ENCODE peak calls at places on chromosomes 1 and 21, in ten cellular contexts. E is stomach, I is IMR-90, J is heart left ventricle, Y is HCT116, H is ovary, N is prostate gland, C is gastrocnemius medialis, W is esophagus squamous epithelium, D is right lobe of liver. A is an unnamed sample.

GRCh38 chr1:40438391-40439015 is 11.8 kb upstream of the ZFP69B start:
- DNase-seq in Y (no peak), N (no peak), D (no peak), W (no peak), C (no peak), H (no peak), J (no peak), I (peak; percentile 16), E (no peak), A (no peak)

GRCh38 chr1:92478393-92478792 is 8.3 kb downstream of the GFI1 start:
- DNase-seq in Y (no peak), H (no peak), W (no peak), N (no peak), C (no peak), J (no peak), I (peak; percentile 25), E (no peak), D (no peak), A (no peak)

GRCh38 chr1:109927908-109928307 is 17.3 kb downstream of the CSF1 start:
- DNase-seq in W (no peak), J (peak; percentile 90), D (peak; percentile 84), C (peak; percentile 71), E (peak; percentile 70), N (peak; percentile 56), H (peak; percentile 88), I (peak; percentile 76), Y (no peak), A (peak; percentile 82)

GRCh38 chr21:15725949-15726348 is 3.8 kb upstream of the USP25 start:
- DNase-seq in D (no peak), Y (no peak), J (no peak), W (no peak), N (no peak), I (no peak), H (no peak), C (no peak), E (no peak), A (no peak)

GRCh38 chr1:205493241-205494085 is 11.0 kb upstream of the CDK18 start:
- DNase-seq in D (no peak), W (no peak), Y (no peak), C (no peak), J (peak; percentile 57), N (no peak), E (peak; percentile 28), I (peak; percentile 56), H (peak; percentile 68), A (no peak)

GRCh38 chr1:19484793-19485361 is 462 bp downstream of the CAPZB start:
- DNase-seq in Y (no peak), C (no peak), H (no peak), J (no peak), I (no peak), D (no peak), N (no peak), E (no peak), W (no peak), A (no peak)

GRCh38 chr1:41892211-41892840 is 26.4 kb downstream of the HIVEP3 start:
- DNase-seq in I (no peak), C (no peak), E (no peak), W (no peak), D (no peak), N (no peak), H (no peak), Y (no peak), J (no peak), A (no peak)

GRCh38 chr1:207186503-207186902 is 82.5 kb downstream of the C4BPA start:
- DNase-seq in Y (no peak), W (no peak), E (no peak), D (no peak), I (no peak), H (no peak), N (no peak), J (no peak), C (no peak), A (no peak)

GRCh38 chr1:171841931-171842723 is 829 bp downstream of the DNM3 start:
- DNase-seq in E (no peak), D (no peak), Y (no peak), C (no peak), W (no peak), J (peak; percentile 29), I (no peak), H (peak; percentile 28), N (no peak), A (no peak)

GRCh38 chr1:67850151-67850551 is 16.9 kb upstream of the GNG12 start:
- DNase-seq in H (peak; percentile 26), J (no peak), W (no peak), I (peak; percentile 60), Y (peak; percentile 35), C (no peak), E (no peak), N (no peak), D (no peak), A (no peak)

GRCh38 chr21:44899768-44900558 is 20.7 kb downstream of the ITGB2 start:
- DNase-seq in D (peak; percentile 19), J (peak; percentile 24), W (no peak), E (no peak), I (no peak), C (no peak), N (no peak), Y (no peak), H (no peak), A (no peak)

GRCh38 chr1:202046227-202046626 is 35.8 kb downstream of the ELF3 start:
- DNase-seq in N (peak; percentile 94), E (peak; percentile 97), C (no peak), W (no peak), Y (no peak), J (no peak), I (no peak), D (peak; percentile 74), H (no peak), A (peak; percentile 95)
- TF ChIP-seq POLR2A in N (peak; percentile 10), E (no peak), C (no peak), W (no peak), Y (no peak), J (no peak), I (no peak), D (no peak), H (no peak), A (no peak)

GRCh38 chr1:63621698-63622097 is 28.5 kb downstream of the PGM1 start:
- DNase-seq in N (peak; percentile 41), C (no peak), H (no peak), Y (no peak), I (peak; percentile 54), J (peak; percentile 50), E (no peak), W (no peak), D (no peak), A (peak; percentile 50)
- H3K27me3 ChIP-seq in N (no peaks in the 10 kb centered on the region), C (no peaks in the 10 kb centered on the region), H (no peaks in the 10 kb centered on the region), Y (no peaks in the 10 kb centered on the region), I (no peaks in the 10 kb centered on the region), J (no peaks in the 10 kb centered on the region), E (no peaks in the 10 kb centered on the region), W (no peaks in the 10 kb centered on the region), D (no peaks in the 10 kb centered on the region), A (no peaks in the 10 kb centered on the region)

GRCh38 chr1:85406887-85407593 is 57.9 kb downstream of the DDAH1 start:
- DNase-seq in N (peak; percentile 55), J (peak; percentile 42), C (no peak), E (peak; percentile 39), D (no peak), Y (peak; percentile 33), H (peak; percentile 63), I (peak; percentile 94), W (no peak), A (peak; percentile 30)
- H3K4me3 ChIP-seq in N (no peak overlapping the region), J (no peak overlapping the region), C (no peak overlapping the region), E (no peak overlapping the region), D (peak overlapping the region; percentile 18), Y (no peak overlapping the region), H (no peak overlapping the region), I (no peak overlapping the region), W (no peak overlapping the region), A (no peak overlapping the region)

DNA sequence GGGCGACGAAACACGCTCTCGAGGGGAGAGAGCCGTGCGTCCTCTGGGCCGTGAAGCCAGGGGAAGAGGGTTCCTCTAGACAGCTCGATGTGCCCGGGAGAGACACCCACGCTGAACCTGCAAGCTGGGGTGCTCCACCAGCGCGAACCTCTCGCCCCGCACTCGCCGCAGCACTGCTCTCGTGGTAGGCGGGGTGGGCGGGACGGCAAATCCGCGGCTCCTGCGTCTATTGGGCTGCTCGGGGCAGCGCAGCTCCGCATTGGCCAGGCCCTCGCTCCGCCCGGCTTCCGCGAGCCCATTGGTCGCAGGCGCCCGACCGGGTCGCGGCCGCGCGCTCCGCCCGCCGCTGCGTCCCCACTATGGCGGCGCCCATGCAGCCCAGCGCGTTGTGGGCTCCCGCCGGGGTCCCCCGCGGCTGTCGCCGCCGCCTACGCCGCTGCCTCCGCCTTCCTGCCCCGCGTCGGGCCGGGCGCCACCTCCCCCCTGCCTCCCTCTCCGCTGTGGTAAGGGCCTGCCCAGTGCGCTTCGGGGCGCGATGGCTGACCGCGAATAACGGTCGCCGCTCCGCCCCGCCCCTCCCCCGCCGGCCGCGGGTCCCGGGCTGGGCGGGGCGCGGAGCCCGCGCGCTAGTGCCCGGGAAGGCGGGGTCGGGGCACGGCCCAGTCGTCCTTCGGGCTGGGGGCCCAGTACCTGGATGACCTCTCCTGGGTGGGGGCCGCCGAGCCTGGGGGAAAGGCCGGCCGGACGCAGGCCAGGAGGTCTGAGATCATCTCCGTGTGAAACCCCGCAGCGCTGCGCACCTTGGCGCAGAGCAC is at the start of gene ST3GAL3:
- DNase-seq in W (peak; percentile 51), H (peak; percentile 88), D (peak; percentile 95), C (peak; percentile 93), E (peak; percentile 92), Y (peak; percentile 67), N (peak; percentile 89), J (peak; percentile 95), I (peak; percentile 90), A (peak; percentile 89)
- TF ChIP-seq POLR2A in W (peak; percentile 15), H (peak; percentile 46), D (peak; percentile 86), C (peak; percentile 81), E (no peak), Y (peak; percentile 78), N (peak; percentile 52), J (no peak), I (peak; percentile 79), A (no peak)

DNA sequence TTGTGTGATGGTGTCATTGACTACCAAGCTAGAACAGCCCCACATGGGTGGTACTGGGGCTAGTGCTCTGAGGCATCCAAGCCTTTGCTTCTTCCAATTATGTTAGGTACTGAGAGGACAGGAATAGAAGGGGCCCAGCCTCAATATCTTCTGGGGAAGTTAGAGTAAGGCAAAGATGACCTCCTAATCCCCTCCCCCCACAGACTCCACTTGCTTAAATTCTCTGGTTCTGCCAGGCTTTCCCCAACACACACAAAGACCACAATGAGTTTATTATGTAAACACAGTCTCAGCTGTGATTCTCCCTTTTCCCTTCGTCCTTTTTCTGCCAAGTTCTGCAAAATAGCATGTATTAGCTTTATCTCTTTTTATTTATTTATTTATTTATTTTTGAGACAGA is 3.1 kb upstream of the TACSTD2 start:
- DNase-seq in Y (no peak), D (no peak), W (no peak), E (no peak), I (peak; percentile 33), N (no peak), H (no peak), C (no peak), J (no peak), A (no peak)
- H3K27me3 ChIP-seq in Y (no peaks in the 10 kb centered on the region), D (peaks cover 23% of the 10 kb centered on the region), W (no peaks in the 10 kb centered on the region), E (peaks cover 24% of the 10 kb centered on the region), I (peaks cover 29% of the 10 kb centered on the region), N (no peaks in the 10 kb centered on the region), H (no peaks in the 10 kb centered on the region), C (peaks cover 37% of the 10 kb centered on the region), J (peaks cover 20% of the 10 kb centered on the region), A (peaks cover 3% of the 10 kb centered on the region)

GRCh38 chr1:45050931-45051748 is 39.1 kb downstream of the UROD start:
- DNase-seq in H (no peak), N (no peak), Y (no peak), I (no peak), D (no peak), C (no peak), E (no peak), W (no peak), J (no peak), A (no peak)
- H3K4me3 ChIP-seq in H (no peak overlapping the region), N (no peak overlapping the region), Y (no peak overlapping the region), I (no peak overlapping the region), D (no peak overlapping the region), C (no peak overlapping the region), E (no peak overlapping the region), W (no peak overlapping the region), J (peak overlapping the region; percentile 19), A (no peak overlapping the region)

A was measured in breast epithelium.